ENCODE peak calls at places on chromosomes 11 and 22, in six cellular contexts. F is NCI-H526; B is stimulated activated CD8-positive, alpha-beta memory T cell treated with anti-CD3 and anti-CD28 coated beads, Interleukin-15, amount 100 ng/mL, for 4 hours; H is skeletal muscle cell; O is ELR; Q is KG1. L is an unnamed sample.

GRCh38 chr22:31244943-31245451 is 32.9 kb downstream of the LIMK2 start:
- DNase-seq in F (no peak), Q (peak), B (no peak), H (no peak), O (no peak), L (no peak)

GRCh38 chr11:67321313-67321871 is 18.1 kb downstream of the SSH3 start:
- DNase-seq in F (no peak), H (no peak), B (no peak), O (no peak), Q (no peak), L (no peak)

GRCh38 chr11:21511835-21512440 is 680.9 kb upstream of the ANO5 start:
- DNase-seq in O (peak), B (no peak), F (peak), Q (peak), H (no peak), L (peak)

GRCh38 chr11:10117709-10118341 is 176.2 kb downstream of the SBF2 start:
- DNase-seq in F (no peak), H (peak), Q (no peak), O (peak), B (no peak), L (no peak)

GRCh38 chr11:35391922-35392813 is 27.2 kb downstream of the SLC1A2 start:
- DNase-seq in O (peak), H (peak), Q (peak), F (peak), B (peak), L (peak)

GRCh38 chr11:84794663-84795443 is 832.3 kb downstream of the DLG2 start:
- DNase-seq in O (no peak), F (no peak), Q (no peak), H (no peak), B (no peak), L (no peak)

GRCh38 chr22:44360686-44361381 is 48.1 kb upstream of the SHISAL1 start:
- DNase-seq in O (peak), H (peak), Q (no peak), F (no peak), B (no peak), L (peak)

GRCh38 chr11:34343153-34343552 is 14.7 kb downstream of the ABTB2 start:
- DNase-seq in Q (no peak), H (peak), F (no peak), O (peak), B (no peak), L (no peak)

GRCh38 chr11:34757026-34757451 is 136.1 kb downstream of the EHF start:
- DNase-seq in Q (no peak), O (peak), B (no peak), F (no peak), H (peak), L (no peak)

GRCh38 chr11:105132716-105133511 is 6.7 kb downstream of the CARD18 start:
- DNase-seq in H (peak), B (no peak), F (no peak), O (peak), Q (no peak), L (no peak)